ENCODE peak calls at places on chromosomes 4 and X, in six cellular contexts. E, C, N, X, T and H are unnamed samples.

GRCh38 chr4:163554870-163555465 is 60.5 kb downstream of the TMA16 start:
- DNase-seq in N (peak; percentile 56), X (no peak), E (no peak), T (no peak), C (no peak), H (no peak)

GRCh38 chr4:97646997-97647396 is 496.3 kb downstream of the STPG2 start:
- DNase-seq in T (no peak), X (no peak), N (peak; percentile 46), C (no peak), E (no peak), H (no peak)

GRCh38 chr4:2260336-2261109 is 1.4 kb downstream of the MXD4 start:
- DNase-seq in X (peak; percentile 20), N (no peak), T (peak; percentile 15), C (no peak), E (no peak), H (no peak)

GRCh38 chrX:68822641-68823410 is 6.0 kb upstream of the EFNB1 start:
- DNase-seq in N (peak; percentile 72), X (peak; percentile 27), C (peak; percentile 46), E (peak; percentile 36), T (no peak), H (peak; percentile 38)

GRCh38 chrX:43703211-43703791 is 47.2 kb downstream of the MAOA start:
- DNase-seq in E (no peak), T (no peak), X (no peak), C (no peak), N (peak; percentile 65), H (no peak)

GRCh38 chr4:138199568-138200235 is 42.4 kb downstream of the SLC7A11 start:
- DNase-seq in N (peak; percentile 54), E (no peak), T (peak; percentile 59), X (no peak), C (peak; percentile 67), H (no peak)

GRCh38 chr4:123786955-123787354 is 390.4 kb downstream of the SPRY1 start:
- DNase-seq in E (no peak), N (peak; percentile 50), T (peak; percentile 14), X (no peak), C (no peak), H (no peak)

GRCh38 chr4:145709843-145710242 is 29.9 kb downstream of the C4orf51 start:
- DNase-seq in T (no peak), C (no peak), X (no peak), E (no peak), N (peak; percentile 67), H (no peak)

GRCh38 chr4:108716340-108716739 is 46.5 kb downstream of the ETNPPL start:
- DNase-seq in E (no peak), C (no peak), T (no peak), N (no peak), X (no peak), H (no peak)

GRCh38 chrX:56783450-56783831 is 54.4 kb downstream of the NBDY start:
- DNase-seq in C (no peak), T (peak; percentile 87), X (no peak), N (no peak), E (no peak), H (no peak)

GRCh38 chr4:40686081-40686913 is 56.6 kb upstream of the RBM47 start:
- DNase-seq in N (no peak), X (no peak), C (no peak), E (no peak), T (no peak), H (no peak)

GRCh38 chr4:107265859-107266258 is 229.7 kb upstream of the DKK2 start:
- DNase-seq in T (no peak), E (no peak), X (no peak), C (no peak), N (no peak), H (no peak)

GRCh38 chr4:80069837-80070788 is 2.9 kb downstream of the ANTXR2 start:
- DNase-seq in N (peak; percentile 35), T (no peak), X (no peak), E (no peak), C (no peak), H (no peak)

GRCh38 chr4:123481034-123481433 is 84.4 kb downstream of the SPRY1 start:
- DNase-seq in N (peak; percentile 55), T (no peak), X (no peak), E (no peak), C (no peak), H (no peak)

GRCh38 chrX:130025256-130025655 is 42.8 kb downstream of the BCORL1 start:
- DNase-seq in C (no peak), X (no peak), N (no peak), E (no peak), T (no peak), H (no peak)

GRCh38 chrX:57595381-57595811 is 3.6 kb downstream of the ZXDB start:
- DNase-seq in E (no peak), T (no peak), N (peak; percentile 80), C (no peak), X (no peak), H (no peak)

GRCh38 chr4:138910914-138911336 is 104.7 kb upstream of the NOCT start:
- DNase-seq in T (peak; percentile 75), N (peak; percentile 92), X (no peak), C (peak; percentile 55), E (peak; percentile 57), H (peak; percentile 29)

GRCh38 chr4:815464-816146 is 10.3 kb downstream of the CPLX1 start:
- DNase-seq in N (no peak), E (no peak), X (no peak), C (no peak), T (peak; percentile 67), H (no peak)

GRCh38 chr4:20044502-20044911 is 207.2 kb upstream of the SLIT2 start:
- DNase-seq in E (no peak), N (peak; percentile 51), T (no peak), C (no peak), X (no peak), H (no peak)

GRCh38 chr4:104743141-104743748 is 248.6 kb upstream of the CXXC4 start:
- DNase-seq in E (no peak), X (no peak), N (no peak), C (no peak), T (no peak), H (no peak)

GRCh38 chr4:140755811-140756291 is 334 bp downstream of the TBC1D9 start:
- DNase-seq in C (peak; percentile 28), T (peak; percentile 50), E (peak; percentile 28), N (peak; percentile 55), X (peak; percentile 80), H (peak; percentile 53)

GRCh38 chr4:54082168-54082567 is 17.8 kb upstream of the CHIC2 start:
- DNase-seq in C (peak; percentile 65), N (peak; percentile 98), T (peak; percentile 57), X (no peak), E (peak; percentile 66), H (no peak)

GRCh38 chrX:132740316-132741123 is 217.9 kb downstream of the HS6ST2 start:
- DNase-seq in E (no peak), T (no peak), C (no peak), N (peak; percentile 17), X (no peak), H (no peak)

GRCh38 chr4:4541040-4541631 is 712 bp downstream of the STX18 start:
- DNase-seq in E (peak; percentile 27), T (peak; percentile 46), X (no peak), C (peak; percentile 19), N (peak; percentile 72), H (no peak)

GRCh38 chrX:21683910-21684309 is 25.8 kb upstream of the KLHL34 start:
- DNase-seq in E (no peak), C (no peak), N (peak; percentile 66), T (no peak), X (no peak), H (no peak)

GRCh38 chr4:24395937-24396336 is 188.4 kb downstream of the DHX15 start:
- DNase-seq in C (no peak), E (no peak), X (no peak), T (no peak), N (no peak), H (no peak)

GRCh38 chr4:153152453-153153338 is 51.5 kb upstream of the TRIM2 start:
- DNase-seq in X (peak; percentile 90), N (peak; percentile 49), T (peak; percentile 70), E (no peak), C (peak; percentile 54), H (peak; percentile 26)

GRCh38 chr4:133151301-133151680 is 2.2 kb downstream of the PCDH10 start:
- DNase-seq in X (peak; percentile 45), N (peak; percentile 8), C (no peak), T (no peak), E (no peak), H (no peak)

DNA sequence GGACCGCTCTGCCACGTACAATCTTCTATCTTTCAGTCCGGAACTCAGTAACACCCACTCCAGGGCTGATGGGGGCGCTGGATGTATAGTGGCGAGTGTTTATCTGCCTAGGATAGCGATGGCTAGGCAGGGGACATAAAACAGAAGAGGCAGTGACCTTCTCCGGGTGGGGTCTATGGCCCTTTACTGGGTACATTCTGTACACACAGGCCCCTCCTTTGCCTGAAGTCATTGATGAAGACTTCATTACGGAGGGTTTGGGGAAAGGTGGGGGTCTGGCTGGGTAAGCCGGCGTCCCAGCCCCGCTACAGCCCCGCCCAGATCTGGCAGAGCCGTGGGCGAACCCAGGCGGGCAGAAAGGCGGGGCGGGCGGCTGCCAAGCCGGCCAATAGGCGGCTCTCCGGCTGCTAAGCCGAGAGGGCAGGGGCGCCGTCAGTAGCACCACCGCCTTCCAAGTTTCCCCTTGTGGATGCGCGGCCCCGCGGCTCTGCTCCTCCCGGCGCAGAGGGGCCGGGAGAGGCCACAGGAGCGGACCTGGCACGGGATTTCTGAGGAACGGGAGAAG is at the start of gene CHST7:
- DNase-seq in T (peak; percentile 69), E (peak; percentile 67), N (peak; percentile 67), C (peak; percentile 78), X (peak; percentile 69), H (peak; percentile 42)
- TF ChIP-seq CTCF in T (no peak), E (peak; percentile 61), N (peak; percentile 54), C (no peak), X (no peak), H (peak; percentile 15)

GRCh38 chr4:129972257-129972656 is 876.3 kb downstream of the C4orf33 start:
- DNase-seq in C (no peak), N (no peak), X (no peak), E (no peak), T (no peak), H (no peak)
- TF ChIP-seq CTCF in C (no peak), N (no peak), X (no peak), E (no peak), T (no peak), H (no peak)

DNA sequence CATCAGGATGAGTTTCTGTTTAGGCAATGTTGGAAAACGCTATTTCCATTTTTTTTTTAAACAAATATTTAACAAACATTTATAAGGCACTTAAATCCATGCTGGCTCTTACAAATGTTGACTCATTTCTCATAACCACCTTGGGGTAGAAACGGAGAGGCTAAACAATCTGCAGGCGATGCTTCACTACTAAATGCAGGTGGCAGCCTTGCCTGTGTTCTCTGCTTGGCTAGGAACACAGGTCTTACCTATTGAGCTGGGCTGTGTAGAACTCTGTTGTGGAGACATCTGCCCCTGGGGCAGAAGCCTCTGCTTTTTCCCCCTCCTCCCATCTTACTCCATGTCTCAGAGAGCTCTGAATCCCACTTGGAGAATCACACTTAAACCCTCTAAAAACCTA is 1.4 kb upstream of the CXCL1 start:
- DNase-seq in C (peak; percentile 53), E (peak; percentile 32), X (no peak), T (peak; percentile 51), N (peak; percentile 55), H (no peak)
- TF ChIP-seq CTCF in C (no peak), E (no peak), X (no peak), T (peak; percentile 30), N (peak; percentile 19), H (no peak)

DNA sequence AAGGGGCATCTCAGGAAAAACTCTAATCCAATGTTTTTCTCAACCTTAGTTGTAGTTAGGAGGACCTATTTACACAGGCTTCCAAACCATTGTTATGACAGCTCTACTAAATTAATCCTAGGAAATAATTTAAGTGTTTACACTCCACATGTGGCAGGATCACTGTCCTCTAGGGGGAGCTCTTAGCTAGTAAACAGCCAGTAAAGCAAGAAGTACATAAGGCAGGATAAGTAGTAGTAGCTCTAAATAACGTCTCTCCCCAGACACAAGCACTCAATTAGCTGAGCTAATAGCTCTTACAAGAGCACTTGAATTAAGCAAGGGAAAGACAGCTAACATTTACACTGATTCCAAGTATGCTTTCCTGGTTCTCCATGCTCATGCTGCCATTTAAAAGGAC is 37.3 kb downstream of the NUDT11 start:
- DNase-seq in T (no peak), N (peak; percentile 41), C (peak; percentile 24), E (no peak), X (no peak), H (no peak)
- TF ChIP-seq CTCF in T (peak; percentile 25), N (peak; percentile 59), C (peak; percentile 36), E (peak; percentile 40), X (peak; percentile 33), H (peak; percentile 56)